ENCODE peak calls at places on chromosome 4, in seven cellular contexts. B, M, A, L, J, S and O are unnamed samples.
A peak's percentile ranks its signal among the peaks of the same experiment; 100 is the strongest.

GRCh38 chr4:105135746-105136145 is 10.9 kb upstream of the TET2 start:
- DNase-seq in B (no peak), J (peak; percentile 64), L (peak; percentile 53), M (peak; percentile 30), A (peak; percentile 43), S (no peak), O (no peak)

GRCh38 chr4:4642201-4643025 is 100.6 kb upstream of the STX18 start:
- DNase-seq in L (no peak), J (no peak), A (no peak), S (no peak), B (no peak), M (no peak), O (no peak)

GRCh38 chr4:88456757-88457306 is at the start of gene HERC5:
- DNase-seq in S (peak; percentile 97), J (peak; percentile 91), L (peak; percentile 90), A (peak; percentile 86), B (peak; percentile 94), M (peak; percentile 92), O (peak; percentile 87)

GRCh38 chr4:151744614-151745013 is 16.2 kb downstream of the GATB start:
- DNase-seq in B (no peak), L (peak; percentile 72), A (peak; percentile 74), J (peak; percentile 81), S (no peak), M (no peak), O (no peak)

GRCh38 chr4:16626945-16627344 is 271.5 kb downstream of the LDB2 start:
- DNase-seq in J (peak; percentile 91), B (no peak), L (peak; percentile 94), A (peak; percentile 98), M (peak; percentile 6), S (peak; percentile 43), O (no peak)

GRCh38 chr4:117455088-117455487 is 369.7 kb upstream of the TRAM1L1 start:
- DNase-seq in M (no peak), J (no peak), L (no peak), B (no peak), A (no peak), S (no peak), O (no peak)

GRCh38 chr4:113467581-113467980 is 294.0 kb downstream of the CAMK2D start:
- DNase-seq in B (no peak), A (peak; percentile 79), S (no peak), M (peak; percentile 23), J (peak; percentile 78), L (peak; percentile 86), O (no peak)

GRCh38 chr4:184955116-184955515 is 63.2 kb upstream of the HELT start:
- DNase-seq in L (no peak), J (no peak), M (no peak), B (no peak), A (no peak), S (no peak), O (no peak)

GRCh38 chr4:16693040-16693506 is 205.4 kb downstream of the LDB2 start:
- DNase-seq in B (no peak), M (no peak), S (peak; percentile 30), J (no peak), L (peak; percentile 40), A (peak; percentile 62), O (no peak)

GRCh38 chr4:109406337-109406931 is 27.2 kb upstream of the SEC24B start:
- DNase-seq in B (no peak), J (peak; percentile 69), M (peak; percentile 63), L (peak; percentile 75), A (peak; percentile 74), S (peak; percentile 32), O (peak; percentile 35)

GRCh38 chr4:71396382-71396781 is 57.6 kb downstream of the SLC4A4 start:
- DNase-seq in L (no peak), B (no peak), A (peak; percentile 45), J (peak; percentile 20), M (no peak), S (no peak), O (no peak)

GRCh38 chr4:182895791-182896292 is 21.3 kb downstream of the DCTD start:
- DNase-seq in M (no peak), S (no peak), L (no peak), B (no peak), J (no peak), A (no peak), O (no peak)

GRCh38 chr4:38667005-38667771 is 3.2 kb downstream of the KLF3 start:
- DNase-seq in J (peak; percentile 100), M (peak; percentile 98), L (peak; percentile 99), B (peak; percentile 64), A (peak; percentile 99), S (peak; percentile 90), O (no peak)

GRCh38 chr4:25827897-25828296 is 34.9 kb downstream of the SEL1L3 start:
- DNase-seq in A (no peak), B (no peak), M (no peak), J (no peak), S (no peak), L (no peak), O (no peak)

GRCh38 chr4:98682719-98683118 is 24.3 kb upstream of the TSPAN5 start:
- DNase-seq in M (no peak), A (peak; percentile 71), S (no peak), J (peak; percentile 86), L (peak; percentile 56), B (no peak), O (no peak)

GRCh38 chr4:181728567-181728966 is 514.6 kb upstream of the TENM3 start:
- DNase-seq in L (no peak), J (no peak), M (no peak), A (no peak), B (no peak), S (no peak), O (no peak)

GRCh38 chr4:86918539-86919072 is 16.2 kb upstream of the AFF1 start:
- DNase-seq in A (peak; percentile 60), J (peak; percentile 74), B (no peak), M (no peak), L (peak; percentile 59), S (no peak), O (no peak)

GRCh38 chr4:141957416-141957815 is 321.0 kb downstream of the IL15 start:
- DNase-seq in A (no peak), B (no peak), L (no peak), J (peak; percentile 55), S (no peak), M (no peak), O (no peak)

GRCh38 chr4:128528793-128529553 is 241.4 kb upstream of the PGRMC2 start:
- DNase-seq in S (peak; percentile 39), L (peak; percentile 96), B (no peak), A (peak; percentile 97), J (peak; percentile 96), M (no peak), O (no peak)

GRCh38 chr4:38930199-38930598 is 62.6 kb downstream of the FAM114A1 start:
- DNase-seq in S (no peak), M (no peak), B (no peak), L (no peak), J (no peak), A (no peak), O (no peak)

GRCh38 chr4:8852118-8852704 is 19.4 kb downstream of the HMX1 start:
- DNase-seq in S (no peak), B (peak; percentile 24), M (no peak), J (no peak), L (no peak), A (no peak), O (no peak)

GRCh38 chr4:10032625-10033024 is 11.3 kb upstream of the SLC2A9 start:
- DNase-seq in S (no peak), M (peak; percentile 87), L (peak; percentile 70), J (peak; percentile 31), A (peak; percentile 77), B (no peak), O (no peak)
- H3K4me3 ChIP-seq in S (no peak overlapping the region), M (no peak overlapping the region), L (no peak overlapping the region), J (no peak overlapping the region), A (no peak overlapping the region), B (no peak overlapping the region), O (no peak overlapping the region)

GRCh38 chr4:133146574-133147198 is 2.4 kb upstream of the PCDH10 start:
- DNase-seq in M (peak; percentile 25), L (peak; percentile 66), J (peak; percentile 55), A (peak; percentile 56), S (no peak), B (no peak), O (no peak)

GRCh38 chr4:133148690-133149363 is at the start of gene PCDH10:
- DNase-seq in S (peak; percentile 81), M (no peak), J (peak; percentile 90), A (peak; percentile 88), L (peak; percentile 96), B (peak; percentile 81), O (no peak)

GRCh38 chr4:133147365-133147821 is 1.7 kb upstream of the PCDH10 start:
- DNase-seq in J (no peak), A (no peak), S (no peak), B (no peak), M (no peak), L (no peak), O (no peak)

GRCh38 chr4:133149364-133149695 is 236 bp downstream of the PCDH10 start:
- DNase-seq in S (no peak), M (no peak), B (no peak), A (no peak), J (no peak), L (no peak), O (no peak)

DNA sequence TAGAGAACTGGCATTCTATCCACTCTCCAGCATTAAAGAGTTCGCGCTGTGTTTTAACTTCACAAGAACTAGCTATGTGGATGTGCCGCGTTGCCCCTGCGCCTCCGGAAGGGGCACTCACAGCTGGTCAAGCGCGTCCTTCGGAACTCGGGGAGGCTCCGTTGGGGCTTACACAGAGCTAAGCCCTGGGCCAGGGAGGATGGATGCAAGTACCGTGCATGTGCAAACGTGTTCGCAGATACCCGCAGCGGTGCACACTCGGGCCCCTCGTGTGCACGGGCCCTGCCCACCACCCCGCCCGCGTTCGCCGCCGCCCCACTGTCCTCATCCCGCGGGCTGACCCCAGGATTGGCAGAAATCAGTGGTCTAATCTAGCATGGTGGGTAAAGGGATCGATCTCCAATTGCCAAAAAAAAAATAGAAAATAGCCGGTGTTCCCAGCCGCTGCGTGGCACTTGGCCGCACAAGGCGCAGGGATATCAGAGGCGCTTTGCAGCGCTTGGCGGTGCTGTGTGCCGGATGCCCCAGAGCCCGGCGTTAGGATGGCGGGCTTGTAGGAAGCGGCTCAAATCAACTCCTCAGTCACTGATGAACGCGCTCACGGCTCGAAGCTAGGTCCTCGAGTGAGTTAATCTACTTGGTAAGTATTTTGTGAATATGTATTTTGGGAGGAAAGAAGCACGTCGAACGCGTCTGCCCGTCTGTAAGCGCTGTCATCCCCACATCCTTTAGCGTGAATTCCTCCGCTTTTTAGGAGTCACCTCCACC is 988 bp upstream of the PCDH10 start:
- DNase-seq in L (peak; percentile 64), B (no peak), S (no peak), J (no peak), A (no peak), M (no peak), O (no peak)
- TF ChIP-seq CTCF in L (no peak), B (no peak), S (no peak), J (peak; percentile 5), A (peak; percentile 23), M (no peak), O (no peak)

GRCh38 chr4:6198768-6199343 is 1.5 kb downstream of the JAKMIP1 start:
- DNase-seq in J (peak; percentile 2), S (no peak), A (peak; percentile 6), B (no peak), L (peak; percentile 7), M (no peak), O (no peak)
- H3K4me3 ChIP-seq in J (no peak overlapping the region), S (peak overlapping the region; percentile 60), A (no peak overlapping the region), B (peak overlapping the region; percentile 64), L (no peak overlapping the region), M (no peak overlapping the region), O (peak overlapping the region; percentile 78)

DNA sequence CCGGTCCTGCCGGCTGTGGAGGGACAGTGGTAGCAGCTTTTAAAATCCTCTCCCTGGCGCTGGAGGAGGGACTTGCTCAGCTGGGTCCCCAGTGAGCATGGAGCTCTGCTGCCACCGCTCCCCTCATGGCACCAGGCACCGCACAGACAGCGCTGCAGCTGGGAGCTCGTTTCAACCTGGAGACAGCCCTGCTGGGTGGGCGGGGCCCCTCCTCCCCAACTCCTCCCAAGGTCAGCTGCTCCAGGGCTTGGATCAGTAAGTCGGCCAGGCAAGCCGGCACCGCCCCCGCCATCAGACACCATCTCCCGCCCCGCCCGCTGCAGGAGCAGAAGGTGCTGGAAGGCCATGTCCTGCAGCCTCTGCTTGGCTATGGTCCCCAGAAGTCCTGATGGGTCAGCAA is 16.4 kb downstream of the ZFYVE28 start:
- DNase-seq in S (peak; percentile 57), J (peak; percentile 58), L (peak; percentile 62), A (peak; percentile 36), B (peak; percentile 68), M (no peak), O (no peak)
- TF ChIP-seq CTCF in S (no peak), J (no peak), L (no peak), A (no peak), B (no peak), M (no peak), O (no peak)